ENCODE peak calls at places on chromosome 7, in nine cellular contexts. Q, L, M, V, W, R, I, P and E are unnamed samples.
A peak's percentile ranks its signal among the peaks of the same experiment; 100 is the strongest.

GRCh38 chr7:22474645-22475044 is 25.3 kb downstream of the STEAP1B start:
- DNase-seq in Q (no peak), L (no peak), M (no peak), V (no peak), W (no peak), R (no peak), I (no peak), P (no peak), E (no peak)

GRCh38 chr7:140989068-140989467 is 25.7 kb downstream of the MRPS33 start:
- DNase-seq in Q (peak; percentile 15), L (peak; percentile 82), M (no peak), V (no peak), W (no peak), R (no peak), I (no peak), P (no peak), E (no peak)

GRCh38 chr7:108094933-108095710 is 35.0 kb downstream of the LAMB4 start:
- DNase-seq in Q (peak; percentile 93), L (peak; percentile 72), M (no peak), V (peak; percentile 93), W (peak; percentile 98), R (peak; percentile 91), I (no peak), P (peak; percentile 94), E (no peak)

GRCh38 chr7:46633200-46633599 is 712.1 kb upstream of the IGFBP3 start:
- DNase-seq in Q (no peak), L (no peak), M (no peak), V (no peak), W (no peak), R (no peak), I (no peak), P (no peak), E (no peak)

GRCh38 chr7:42945821-42946615 is 13.8 kb downstream of the MRPL32 start:
- DNase-seq in Q (no peak), L (no peak), M (peak; percentile 61), V (no peak), W (peak; percentile 53), R (no peak), I (no peak), P (no peak), E (no peak)

GRCh38 chr7:28685291-28685659 is 272.9 kb downstream of the TRIL start:
- DNase-seq in Q (no peak), L (no peak), M (no peak), V (no peak), W (no peak), R (no peak), I (peak; percentile 34), P (no peak), E (no peak)

GRCh38 chr7:22989646-22990587 is 24.0 kb downstream of the HYCC1 start:
- DNase-seq in Q (no peak), L (no peak), M (no peak), V (no peak), W (no peak), R (peak; percentile 25), I (no peak), P (no peak), E (no peak)

GRCh38 chr7:114886241-114886640 is 35.7 kb upstream of the MDFIC start:
- DNase-seq in Q (no peak), L (no peak), M (no peak), V (no peak), W (no peak), R (no peak), I (no peak), P (no peak), E (no peak)

GRCh38 chr7:116708861-116709260 is 36.9 kb downstream of the MET start:
- DNase-seq in Q (no peak), L (no peak), M (no peak), V (no peak), W (no peak), R (no peak), I (no peak), P (no peak), E (no peak)

GRCh38 chr7:112383671-112384417 is 66.4 kb upstream of the IFRD1 start:
- DNase-seq in Q (peak; percentile 37), L (no peak), M (no peak), V (no peak), W (no peak), R (no peak), I (no peak), P (peak; percentile 49), E (no peak)

GRCh38 chr7:134948736-134949135 is 37.6 kb upstream of the AGBL3 start:
- DNase-seq in Q (no peak), L (no peak), M (no peak), V (no peak), W (no peak), R (peak; percentile 48), I (no peak), P (peak; percentile 67), E (no peak)

GRCh38 chr7:6385110-6385792 is 62.5 kb downstream of the DAGLB start:
- DNase-seq in Q (peak; percentile 99), L (peak; percentile 78), M (no peak), V (peak; percentile 98), W (peak; percentile 99), R (peak; percentile 93), I (no peak), P (peak; percentile 98), E (peak; percentile 79)

GRCh38 chr7:130154131-130154500 is 51.1 kb downstream of the TMEM209 start:
- DNase-seq in Q (no peak), L (peak; percentile 45), M (no peak), V (no peak), W (no peak), R (no peak), I (no peak), P (no peak), E (peak; percentile 63)

GRCh38 chr7:124031919-124032318 is 948 bp downstream of the TMEM229A start:
- DNase-seq in Q (no peak), L (no peak), M (no peak), V (no peak), W (no peak), R (no peak), I (no peak), P (no peak), E (no peak)

GRCh38 chr7:44394636-44395035 is 69.2 kb upstream of the CAMK2B start:
- DNase-seq in Q (no peak), L (no peak), M (no peak), V (no peak), W (no peak), R (no peak), I (no peak), P (no peak), E (no peak)

GRCh38 chr7:30859940-30860623 is 51.6 kb upstream of the AQP1 start:
- DNase-seq in Q (no peak), L (peak; percentile 52), M (no peak), V (no peak), W (no peak), R (no peak), I (no peak), P (no peak), E (peak; percentile 29)

GRCh38 chr7:49638166-49638565 is 135.3 kb upstream of the VWC2 start:
- DNase-seq in Q (no peak), L (no peak), M (no peak), V (no peak), W (no peak), R (no peak), I (no peak), P (no peak), E (no peak)

GRCh38 chr7:64494912-64495461 is 67.9 kb downstream of the ZNF680 start:
- DNase-seq in Q (no peak), L (no peak), M (no peak), V (no peak), W (no peak), R (no peak), I (no peak), P (no peak), E (no peak)

GRCh38 chr7:137703291-137704010 is 143.3 kb downstream of the DGKI start:
- DNase-seq in Q (no peak), L (no peak), M (no peak), V (no peak), W (no peak), R (peak; percentile 27), I (no peak), P (peak; percentile 63), E (no peak)

GRCh38 chr7:123748171-123748733 is 551 bp downstream of the WASL start:
- DNase-seq in Q (peak; percentile 61), L (peak; percentile 57), M (peak; percentile 30), V (no peak), W (no peak), R (peak; percentile 37), I (peak; percentile 55), P (peak; percentile 45), E (peak; percentile 48)

GRCh38 chr7:130959743-130960207 is 225.8 kb upstream of the KLF14 start:
- DNase-seq in Q (peak; percentile 98), L (no peak), M (peak; percentile 77), V (no peak), W (peak; percentile 89), R (peak; percentile 36), I (no peak), P (peak; percentile 92), E (peak; percentile 54)

GRCh38 chr7:30706865-30707264 is 24.6 kb upstream of the CRHR2 start:
- DNase-seq in Q (no peak), L (no peak), M (no peak), V (no peak), W (no peak), R (no peak), I (no peak), P (no peak), E (no peak)

GRCh38 chr7:97145068-97145467 is 27.6 kb downstream of the SDHAF3 start:
- DNase-seq in Q (peak; percentile 68), L (peak; percentile 42), M (peak; percentile 7), V (peak; percentile 4), W (peak; percentile 48), R (peak; percentile 42), I (no peak), P (peak; percentile 68), E (peak; percentile 58)

GRCh38 chr7:156160811-156161210 is 348.5 kb upstream of the SHH start:
- DNase-seq in Q (no peak), L (peak; percentile 28), M (no peak), V (no peak), W (no peak), R (no peak), I (no peak), P (no peak), E (peak; percentile 66)

GRCh38 chr7:29424984-29425309 is 138.7 kb upstream of the PRR15 start:
- DNase-seq in Q (no peak), L (peak; percentile 90), M (no peak), V (no peak), W (no peak), R (no peak), I (no peak), P (no peak), E (peak; percentile 73)

GRCh38 chr7:128381161-128381821 is 19.8 kb upstream of the PRRT4 start:
- DNase-seq in Q (peak; percentile 41), L (no peak), M (no peak), V (no peak), W (no peak), R (no peak), I (peak; percentile 46), P (no peak), E (no peak)

GRCh38 chr7:30321992-30322637 is 37.7 kb downstream of the ZNRF2 start:
- DNase-seq in Q (peak; percentile 41), L (peak; percentile 33), M (peak; percentile 64), V (no peak), W (peak; percentile 54), R (no peak), I (no peak), P (peak; percentile 53), E (no peak)

GRCh38 chr7:75872073-75872782 is 6.6 kb upstream of the RHBDD2 start:
- DNase-seq in Q (no peak), L (no peak), M (no peak), V (no peak), W (no peak), R (peak; percentile 28), I (no peak), P (peak; percentile 31), E (no peak)

GRCh38 chr7:48140001-48140681 is 31.1 kb upstream of the ABCA13 start:
- DNase-seq in Q (no peak), L (peak; percentile 95), M (no peak), V (peak; percentile 37), W (peak; percentile 68), R (peak; percentile 38), I (no peak), P (peak; percentile 40), E (peak; percentile 87)

GRCh38 chr7:112149734-112150133 is 56.5 kb downstream of the DOCK4 start:
- DNase-seq in Q (no peak), L (no peak), M (no peak), V (no peak), W (no peak), R (no peak), I (no peak), P (no peak), E (no peak)

GRCh38 chr7:2958416-2959342 is 85.0 kb downstream of the CARD11 start:
- DNase-seq in Q (no peak), L (no peak), M (no peak), V (no peak), W (no peak), R (no peak), I (no peak), P (no peak), E (no peak)